ENCODE peak calls at places on chromosomes 11 and 22, in seven cellular contexts. L, W, Q, R, K, D and T are unnamed samples.

GRCh38 chr11:6251990-6252473 is 7.6 kb upstream of the CCKBR start:
- DNase-seq in L (no peak), D (no peak), K (no peak), W (no peak), Q (peak), R (no peak), T (peak)

GRCh38 chr11:57568330-57568766 is 876 bp upstream of the UBE2L6 start:
- DNase-seq in D (peak), L (no peak), K (peak), Q (peak), W (no peak), R (no peak), T (peak)

GRCh38 chr11:20541503-20541902 is 57.9 kb upstream of the SLC6A5 start:
- DNase-seq in W (no peak), L (no peak), R (no peak), D (no peak), K (no peak), Q (no peak), T (no peak)

GRCh38 chr22:26777402-26777801 is 120.0 kb downstream of the MIAT start:
- DNase-seq in Q (peak), R (no peak), W (no peak), K (no peak), L (no peak), D (no peak), T (peak)

GRCh38 chr11:30585067-30585891 is 874 bp downstream of the MPPED2 start:
- DNase-seq in R (peak), W (no peak), K (peak), D (no peak), L (no peak), Q (no peak), T (no peak)

GRCh38 chr11:70381872-70382842 is 16.2 kb upstream of the CTTN start:
- DNase-seq in Q (peak), K (no peak), R (no peak), W (no peak), D (peak), L (no peak), T (peak)

GRCh38 chr11:3164540-3165151 is 464 bp downstream of the OSBPL5 start:
- DNase-seq in W (no peak), Q (no peak), D (no peak), K (peak), R (peak), L (peak), T (no peak)

GRCh38 chr11:36513965-36514364 is 3.9 kb upstream of the TRAF6 start:
- DNase-seq in K (no peak), Q (no peak), L (no peak), D (no peak), W (no peak), R (no peak), T (no peak)

GRCh38 chr11:110759972-110760381 is 47.7 kb upstream of the ARHGAP20 start:
- DNase-seq in R (no peak), W (no peak), L (no peak), D (peak), K (no peak), Q (peak), T (peak)

GRCh38 chr11:121932646-121933185 is 183.3 kb downstream of the BLID start:
- DNase-seq in W (no peak), K (no peak), D (no peak), R (no peak), L (no peak), Q (no peak), T (no peak)
- H3K4me3 ChIP-seq in W (no peak), K (no peak), D (no peak), R (no peak), L (no peak), Q (no peak), T (no peak)

GRCh38 chr22:22141031-22141430 is 103.6 kb upstream of the VPREB1 start:
- DNase-seq in K (no peak), W (no peak), D (no peak), Q (no peak), R (no peak), L (no peak), T (no peak)

GRCh38 chr22:22143448-22143847 is 101.1 kb upstream of the VPREB1 start:
- DNase-seq in L (no peak), Q (no peak), W (no peak), R (no peak), D (no peak), K (no peak), T (no peak)

GRCh38 chr22:22148905-22149304 is 95.7 kb upstream of the VPREB1 start:
- DNase-seq in W (no peak), Q (no peak), K (no peak), R (no peak), D (no peak), L (no peak), T (no peak)

GRCh38 chr22:22141771-22142591 is 102.6 kb upstream of the VPREB1 start:
- DNase-seq in W (no peak), R (no peak), D (no peak), L (no peak), K (no peak), Q (no peak), T (peak)

GRCh38 chr22:22144858-22145257 is 99.7 kb upstream of the VPREB1 start:
- DNase-seq in L (no peak), R (no peak), W (no peak), K (no peak), Q (no peak), D (no peak), T (peak)
- TF ChIP-seq CTCF in L (no peak), R (no peak), W (peak), K (no peak), Q (peak), D (peak), T (peak)

GRCh38 chr11:79304599-79305212 is 136.1 kb downstream of the TENM4 start:
- DNase-seq in K (no peak), W (no peak), L (no peak), D (no peak), Q (no peak), R (no peak), T (peak)
- H3K4me3 ChIP-seq in K (no peak), W (no peak), L (no peak), D (no peak), Q (no peak), R (no peak), T (no peak)

GRCh38 chr11:73359930-73360742 is 16.1 kb upstream of the RELT start:
- DNase-seq in L (no peak), Q (peak), K (no peak), W (no peak), R (no peak), D (peak), T (peak)
- TF ChIP-seq CTCF in L (no peak), Q (peak), K (no peak), W (peak), R (no peak), D (peak), T (peak)

GRCh38 chr22:49236541-49237075 is 591.1 kb downstream of the BRD1 start:
- DNase-seq in K (no peak), L (no peak), D (no peak), R (no peak), Q (no peak), W (no peak), T (no peak)
- H3K4me3 ChIP-seq in K (no peak), L (no peak), D (no peak), R (no peak), Q (no peak), W (no peak), T (no peak)

GRCh38 chr11:112440518-112440917 is 179.9 kb upstream of the PLET1 start:
- DNase-seq in R (no peak), K (no peak), W (no peak), L (no peak), D (no peak), Q (no peak), T (no peak)
- TF ChIP-seq CTCF in R (no peak), K (no peak), W (no peak), L (no peak), D (no peak), Q (peak), T (no peak)

GRCh38 chr11:65492387-65492636 is 6.5 kb upstream of the MALAT1 start:
- DNase-seq in W (no peak), Q (no peak), D (no peak), K (no peak), L (no peak), R (no peak), T (no peak)
- H3K4me3 ChIP-seq in W (no peak), Q (no peak), D (no peak), K (no peak), L (no peak), R (peak), T (no peak)

DNA sequence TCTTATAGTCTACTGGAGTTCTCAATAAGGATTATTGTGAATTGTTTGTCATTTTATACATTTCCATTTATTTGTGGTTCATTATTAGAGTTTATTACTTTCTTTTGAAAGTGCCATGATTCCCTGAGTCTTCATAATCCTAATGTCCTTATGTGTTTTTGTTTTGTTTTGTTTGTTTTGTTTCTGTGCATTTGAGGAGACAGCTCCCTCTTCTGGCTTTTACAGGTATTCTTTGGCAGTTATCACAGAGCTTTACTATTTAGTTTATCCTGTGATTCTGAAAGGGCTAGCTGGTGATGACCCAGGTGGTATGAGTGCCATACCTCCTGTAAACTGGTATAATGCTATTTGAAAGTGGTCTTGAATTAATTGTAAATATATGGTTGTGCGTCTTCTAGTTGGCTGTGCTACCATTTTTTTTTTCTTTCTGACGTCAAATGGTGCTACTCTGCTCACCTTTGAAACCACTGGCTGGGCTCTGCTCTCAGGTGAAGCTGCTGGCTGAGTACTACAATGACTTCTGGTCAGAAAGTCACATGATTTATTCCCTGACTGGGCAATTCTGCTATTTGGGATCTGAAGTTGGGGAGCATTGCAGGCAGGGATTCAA is 751.2 kb downstream of the JRKL start:
- DNase-seq in R (no peak), D (no peak), W (no peak), L (no peak), Q (peak), K (no peak), T (no peak)
- TF ChIP-seq CTCF in R (peak), D (peak), W (peak), L (no peak), Q (peak), K (no peak), T (no peak)